ENCODE peak calls at places on chromosomes 7 and 10, in seven cellular contexts. B is lung; C is fibroblast of lung; W is WTC11; A is CD4-positive, alpha-beta T cell; D is GM23338; N is neural crest cell. U is an unnamed sample.

GRCh38 chr10:132443605-132443997 is 46.6 kb downstream of the PWWP2B start:
- DNase-seq in B (no peak), C (peak; percentile 32), W (no peak), A (peak; percentile 59), D (no peak), N (no peak), U (no peak)

GRCh38 chr10:93445097-93445960 is 36.8 kb downstream of the MYOF start:
- DNase-seq in B (peak; percentile 95), C (peak; percentile 99), W (peak; percentile 96), A (no peak), D (peak; percentile 99), N (peak; percentile 66), U (no peak)

GRCh38 chr7:73647725-73648592 is 19.7 kb upstream of the VPS37D start:
- DNase-seq in B (no peak), C (no peak), W (peak; percentile 38), A (no peak), D (peak; percentile 62), N (no peak), U (no peak)

GRCh38 chr10:2077231-2077630 is 339.9 kb upstream of the ADARB2 start:
- DNase-seq in B (no peak), C (no peak), W (no peak), A (no peak), D (no peak), N (no peak), U (no peak)

GRCh38 chr7:143183024-143183423 is at the start of gene TAS2R39:
- DNase-seq in B (no peak), C (no peak), W (no peak), A (no peak), D (no peak), N (no peak), U (no peak)

GRCh38 chr7:26653430-26653911 is 210.9 kb downstream of the SKAP2 start:
- DNase-seq in B (no peak), C (no peak), W (no peak), A (no peak), D (no peak), N (no peak), U (no peak)

GRCh38 chr7:24769863-24770262 is 12.6 kb upstream of the GSDME start:
- DNase-seq in B (no peak), C (no peak), W (no peak), A (no peak), D (no peak), N (no peak), U (no peak)

GRCh38 chr10:51699145-51699474 is 285 bp downstream of the CSTF2T start:
- DNase-seq in B (no peak), C (no peak), W (no peak), A (no peak), D (peak; percentile 48), N (no peak), U (no peak)

GRCh38 chr10:88493676-88494483 is 89.2 kb downstream of the RNLS start:
- DNase-seq in B (no peak), C (peak; percentile 83), W (no peak), A (no peak), D (no peak), N (no peak), U (no peak)

GRCh38 chr10:107544706-107545520 is 380.4 kb upstream of the SORCS1 start:
- DNase-seq in B (no peak), C (no peak), W (no peak), A (no peak), D (peak; percentile 8), N (no peak), U (no peak)

GRCh38 chr10:4271193-4271592 is 486.2 kb upstream of the KLF6 start:
- DNase-seq in B (no peak), C (no peak), W (peak; percentile 15), A (no peak), D (peak; percentile 14), N (no peak), U (no peak)

GRCh38 chr10:99785646-99786045 is 3.2 kb downstream of the ABCC2 start:
- DNase-seq in B (no peak), C (no peak), W (no peak), A (no peak), D (peak; percentile 64), N (no peak), U (no peak)

GRCh38 chr7:112990619-112991018 is 96.0 kb downstream of the GPR85 start:
- DNase-seq in B (no peak), C (peak; percentile 73), W (no peak), A (no peak), D (no peak), N (no peak), U (no peak)

GRCh38 chr7:20562461-20562860 is 53.0 kb upstream of the ABCB5 start:
- DNase-seq in B (no peak), C (peak; percentile 36), W (no peak), A (no peak), D (no peak), N (no peak), U (no peak)

GRCh38 chr10:132551808-132552130 is 14.2 kb downstream of the INPP5A start:
- DNase-seq in B (no peak), C (no peak), W (no peak), A (no peak), D (no peak), N (no peak), U (no peak)

GRCh38 chr7:79615466-79615865 is 162.0 kb upstream of the MAGI2 start:
- DNase-seq in B (no peak), C (peak; percentile 30), W (no peak), A (no peak), D (peak; percentile 19), N (no peak), U (no peak)

GRCh38 chr7:123748171-123748733 is 551 bp downstream of the WASL start:
- DNase-seq in B (no peak), C (peak; percentile 38), W (peak; percentile 36), A (no peak), D (peak; percentile 52), N (peak; percentile 18), U (no peak)
- TF ChIP-seq CTCF in B (no peak), C (no peak), W (no peak), A (no peak), D (no peak), N (peak; percentile 21), U (no peak)

DNA sequence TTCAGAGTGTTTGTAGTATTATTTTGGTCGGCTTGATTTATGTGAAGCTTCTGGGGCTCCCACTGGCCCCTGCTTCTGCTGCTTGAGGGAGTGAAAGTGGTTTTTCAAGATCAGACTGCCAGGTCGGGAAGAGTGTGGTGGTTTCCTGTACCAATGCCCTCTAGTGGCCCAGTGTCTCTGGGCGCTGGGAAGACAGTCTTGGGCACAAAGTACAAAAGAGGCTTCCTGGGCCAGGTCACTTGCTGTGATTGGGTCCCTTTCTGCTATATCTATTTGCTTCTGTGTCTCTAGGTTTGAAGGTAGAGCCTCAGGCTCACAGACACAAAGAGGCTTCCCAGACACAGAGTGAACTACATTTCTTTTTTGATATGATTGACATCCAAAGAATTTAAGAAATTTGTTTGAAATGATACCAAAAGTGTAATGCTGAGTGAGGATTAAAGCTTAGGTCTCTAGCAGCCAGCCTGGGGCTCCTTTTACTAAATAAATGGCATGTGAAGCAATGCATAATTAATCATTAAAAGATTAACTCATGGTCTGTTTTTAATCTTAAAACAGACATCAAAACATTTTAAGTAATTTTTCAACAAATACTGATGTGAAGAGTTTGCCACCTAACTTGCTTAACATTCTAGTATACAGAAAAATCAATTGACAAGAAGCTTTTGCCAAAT is 36.3 kb downstream of the ABCB1 start:
- DNase-seq in B (peak; percentile 28), C (peak; percentile 17), W (peak; percentile 56), A (no peak), D (peak; percentile 77), N (peak; percentile 1), U (no peak)
- TF ChIP-seq CTCF in B (no peak), C (peak; percentile 40), W (peak; percentile 29), A (peak; percentile 61), D (peak; percentile 80), N (peak; percentile 60), U (peak; percentile 44)

DNA sequence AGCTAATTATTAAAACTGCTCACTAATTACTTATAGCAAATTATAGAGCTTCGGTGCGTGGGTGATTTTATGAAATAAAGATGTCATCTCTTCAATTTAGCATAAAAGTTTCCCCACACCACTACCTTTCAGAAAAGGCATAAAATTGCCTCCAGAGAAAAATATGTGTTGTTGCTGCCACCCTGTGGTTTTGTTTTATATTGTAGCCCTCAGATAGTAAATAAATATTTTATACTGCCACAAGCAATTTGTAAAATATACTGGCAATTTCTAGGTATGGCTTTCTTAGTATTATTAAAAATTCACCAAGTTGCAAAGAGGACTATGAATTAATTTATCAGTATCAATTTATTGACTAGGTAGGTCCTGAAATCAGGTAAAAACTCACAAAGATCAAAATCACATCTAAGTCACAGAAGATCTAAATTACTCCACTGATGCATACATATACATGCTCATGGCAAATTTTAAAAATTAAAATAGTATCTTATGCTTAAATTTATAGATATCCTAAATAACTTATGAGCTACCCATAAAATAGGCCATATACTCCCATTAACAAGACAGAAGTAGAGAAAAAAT is 26.5 kb downstream of the ASNS start:
- DNase-seq in B (no peak), C (peak; percentile 5), W (no peak), A (no peak), D (peak; percentile 55), N (peak; percentile 9), U (no peak)
- TF ChIP-seq CTCF in B (no peak), C (peak; percentile 28), W (no peak), A (peak; percentile 59), D (peak; percentile 47), N (peak; percentile 72), U (peak; percentile 57)

GRCh38 chr10:130545122-130545521 is 408.9 kb downstream of the GLRX3 start:
- DNase-seq in B (peak; percentile 11), C (no peak), W (no peak), A (no peak), D (no peak), N (no peak), U (no peak)
- TF ChIP-seq CTCF in B (no peak), C (no peak), W (no peak), A (no peak), D (no peak), N (no peak), U (no peak)

GRCh38 chr7:2482725-2483451 is 6.7 kb upstream of the GRIFIN start:
- DNase-seq in B (no peak), C (no peak), W (no peak), A (no peak), D (no peak), N (no peak), U (no peak)
- TF ChIP-seq CTCF in B (no peak), C (no peak), W (no peak), A (no peak), D (peak; percentile 41), N (no peak), U (no peak)